ENCODE peak calls at places on chromosomes 16 and 17, in ten cellular contexts. I is B cell, M is upper lobe of left lung, D is dorsolateral prefrontal cortex, K is GM13977, B is fibroblast of villous mesenchyme, G is WTC11, J is neural progenitor cell, P is HFFc6, Y is lower leg skin. U is an unnamed sample.

GRCh38 chr17:81405382-81406005 is 10.2 kb downstream of the BAHCC1 start:
- DNase-seq in J (no peak), P (no peak), D (no peak), K (no peak), G (no peak), B (peak; percentile 95), Y (no peak), I (no peak), M (no peak), U (no peak)

GRCh38 chr16:57893559-57894389 is 77.2 kb downstream of the CNGB1 start:
- DNase-seq in Y (no peak), M (peak; percentile 71), K (no peak), B (peak; percentile 74), G (no peak), I (no peak), J (no peak), D (no peak), P (peak; percentile 74), U (no peak)

GRCh38 chr17:51814521-51814920 is 344.0 kb downstream of the CA10 start:
- DNase-seq in J (no peak), D (no peak), I (no peak), M (no peak), Y (no peak), B (no peak), K (no peak), P (no peak), G (no peak), U (no peak)

GRCh38 chr16:3529175-3529574 is 28.4 kb downstream of the CLUAP1 start:
- DNase-seq in M (no peak), Y (no peak), B (no peak), K (no peak), I (no peak), G (no peak), J (no peak), P (no peak), D (no peak), U (no peak)

GRCh38 chr16:66382171-66382965 is 15.9 kb downstream of the CDH5 start:
- DNase-seq in B (no peak), P (peak; percentile 80), Y (no peak), G (peak; percentile 16), I (no peak), J (no peak), D (no peak), M (no peak), K (no peak), U (no peak)

GRCh38 chr17:34126496-34126895 is 128.6 kb upstream of the CCL2 start:
- DNase-seq in B (no peak), K (no peak), Y (no peak), P (no peak), G (no peak), I (no peak), D (no peak), M (no peak), J (no peak), U (no peak)

GRCh38 chr17:9239260-9239820 is 218.0 kb downstream of the NTN1 start:
- DNase-seq in Y (peak; percentile 96), D (no peak), K (no peak), I (peak; percentile 54), M (peak; percentile 33), B (no peak), G (no peak), J (no peak), P (no peak), U (no peak)

GRCh38 chr17:49365667-49366066 is 3.6 kb upstream of the ZNF652 start:
- DNase-seq in M (no peak), P (peak; percentile 30), D (peak; percentile 57), B (no peak), K (no peak), I (no peak), J (peak; percentile 61), G (peak; percentile 52), Y (peak; percentile 54), U (no peak)

GRCh38 chr16:75127713-75128415 is 11.3 kb upstream of the LDHD start:
- DNase-seq in I (no peak), K (no peak), D (no peak), J (no peak), M (no peak), G (no peak), Y (no peak), B (no peak), P (no peak), U (no peak)

GRCh38 chr17:64685705-64686104 is 23.6 kb upstream of the SMURF2 start:
- DNase-seq in I (no peak), J (no peak), K (no peak), G (no peak), B (no peak), P (no peak), M (no peak), Y (no peak), D (no peak), U (no peak)

GRCh38 chr17:27950995-27951394 is 57.8 kb upstream of the LYRM9 start:
- DNase-seq in G (no peak), K (no peak), P (no peak), M (no peak), Y (no peak), J (no peak), I (no peak), B (no peak), D (no peak), U (no peak)

GRCh38 chr17:45092932-45093430 is 31.9 kb downstream of the NMT1 start:
- DNase-seq in I (no peak), P (peak; percentile 98), M (peak; percentile 92), B (peak; percentile 98), D (peak; percentile 91), J (no peak), Y (peak; percentile 95), K (no peak), G (no peak), U (no peak)

DNA sequence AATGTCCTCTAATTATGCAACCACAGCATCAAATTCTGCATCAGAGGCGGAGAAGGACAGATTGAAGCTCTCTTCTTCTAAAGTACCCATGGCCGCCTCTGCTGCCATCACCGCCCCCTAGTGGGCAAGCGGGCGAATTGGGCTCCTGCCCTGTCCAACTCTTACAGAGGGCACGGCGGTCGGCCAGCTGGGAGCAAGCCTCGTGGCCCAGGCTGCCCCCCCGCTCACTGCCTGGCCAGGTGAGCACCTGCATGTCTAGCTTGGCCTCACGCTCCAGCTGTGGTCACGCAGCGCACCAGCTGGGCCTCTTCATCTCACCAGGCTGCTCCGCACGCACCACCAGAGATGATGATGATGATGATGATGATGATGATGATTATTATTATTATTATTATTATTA is 146.1 kb upstream of the TOM1L1 start:
- DNase-seq in B (no peak), J (peak; percentile 4), G (peak; percentile 48), I (no peak), P (no peak), M (no peak), Y (no peak), D (no peak), K (no peak), U (no peak)
- TF ChIP-seq CTCF in B (no peak), J (peak; percentile 45), G (peak; percentile 55), I (no peak), P (peak; percentile 40), M (no peak), Y (no peak), D (no peak), K (peak; percentile 34), U (peak; percentile 26)

DNA sequence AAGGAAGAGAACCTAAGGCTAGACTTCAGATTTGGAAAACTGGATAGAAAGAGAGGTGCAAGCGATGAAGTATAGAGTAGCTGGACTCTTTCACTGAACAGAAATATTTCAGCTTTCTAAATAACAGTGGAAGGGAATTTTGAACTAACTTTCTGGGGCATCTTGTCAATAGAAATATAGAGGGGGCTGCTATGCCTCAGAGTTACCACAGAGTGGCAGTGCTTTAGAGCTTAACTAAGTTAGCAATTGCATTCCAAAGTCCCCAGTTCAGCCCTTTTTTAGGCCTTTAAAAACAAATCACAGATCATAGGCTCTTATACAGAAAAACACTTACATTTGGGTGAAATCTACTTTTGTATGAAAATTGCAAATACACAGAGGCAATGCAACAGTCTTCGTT is 154.2 kb upstream of the CDH8 start:
- DNase-seq in Y (no peak), J (peak; percentile 81), P (no peak), M (no peak), D (no peak), B (no peak), G (no peak), I (no peak), K (no peak), U (no peak)
- TF ChIP-seq CTCF in Y (no peak), J (peak; percentile 87), P (peak; percentile 22), M (peak; percentile 19), D (peak; percentile 68), B (no peak), G (peak; percentile 56), I (no peak), K (peak; percentile 33), U (no peak)

GRCh38 chr17:58277107-58277506 is 3.6 kb downstream of the MPO start:
- DNase-seq in Y (no peak), P (no peak), B (peak; percentile 8), M (no peak), J (peak; percentile 25), D (no peak), K (peak; percentile 69), G (no peak), I (no peak), U (no peak)
- TF ChIP-seq CTCF in Y (no peak), P (peak; percentile 68), B (peak; percentile 30), M (no peak), J (peak; percentile 55), D (peak; percentile 46), K (peak; percentile 59), G (peak; percentile 31), I (peak; percentile 44), U (peak; percentile 35)

GRCh38 chr17:7483238-7484066 is 714 bp upstream of the POLR2A start:
- DNase-seq in I (peak; percentile 86), B (peak; percentile 98), D (peak; percentile 90), G (peak; percentile 95), M (peak; percentile 95), Y (peak; percentile 98), P (peak; percentile 90), K (peak; percentile 92), J (peak; percentile 94), U (peak; percentile 93)
- TF ChIP-seq CTCF in I (no peak), B (no peak), D (no peak), G (no peak), M (no peak), Y (no peak), P (no peak), K (no peak), J (no peak), U (no peak)